ENCODE peak calls at places on chromosomes 12 and 14, in six cellular contexts. P, M, I, Z, Q and J are unnamed samples.

GRCh38 chr12:121397521-121397920 is 2.4 kb upstream of the RNF34 start:
- DNase-seq in P (no peak), M (no peak), I (no peak), Z (no peak), Q (no peak), J (no peak)

GRCh38 chr12:75042125-75042524 is 167.5 kb downstream of the KCNC2 start:
- DNase-seq in P (no peak), M (no peak), I (no peak), Z (no peak), Q (no peak), J (no peak)

GRCh38 chr14:102187044-102187443 is 47.3 kb downstream of the WDR20 start:
- DNase-seq in P (peak; percentile 80), M (no peak), I (no peak), Z (no peak), Q (no peak), J (no peak)

GRCh38 chr12:70948976-70949336 is 28.4 kb upstream of the PTPRR start:
- DNase-seq in P (peak; percentile 40), M (no peak), I (no peak), Z (no peak), Q (no peak), J (no peak)

GRCh38 chr12:119415714-119416113 is 81.2 kb downstream of the CCDC60 start:
- DNase-seq in P (no peak), M (no peak), I (no peak), Z (no peak), Q (no peak), J (no peak)

GRCh38 chr12:86233126-86233525 is 23.1 kb downstream of the MGAT4C start:
- DNase-seq in P (peak; percentile 24), M (no peak), I (no peak), Z (no peak), Q (no peak), J (no peak)

GRCh38 chr12:32504626-32505025 is 105.3 kb downstream of the FGD4 start:
- DNase-seq in P (no peak), M (no peak), I (no peak), Z (no peak), Q (no peak), J (no peak)

GRCh38 chr12:22759769-22760674 is 135.1 kb downstream of the ETNK1 start:
- DNase-seq in P (no peak), M (no peak), I (no peak), Z (no peak), Q (no peak), J (no peak)

GRCh38 chr12:96236221-96236822 is 42.1 kb downstream of the ELK3 start:
- DNase-seq in P (peak; percentile 75), M (no peak), I (no peak), Z (no peak), Q (peak; percentile 59), J (no peak)